ENCODE peak calls at places on chromosomes 4 and X, in nine cellular contexts. Z is psoas muscle, F is IMR-90, S is RWPE1, Y is suprapubic skin, K is endodermal cell, Q is cardiac muscle cell, W is left lung, R is SJCRH30. N is an unnamed sample.

GRCh38 chr4:155972098-155972497 is 18.4 kb upstream of the CTSO start:
- DNase-seq in K (peak), R (no peak), Y (no peak), F (peak), Z (no peak), Q (peak), W (no peak), S (no peak), N (no peak)

GRCh38 chr4:142358656-142359055 is 487.4 kb downstream of the INPP4B start:
- DNase-seq in Y (no peak), R (no peak), K (no peak), W (no peak), S (no peak), Q (no peak), F (no peak), Z (no peak), N (no peak)

GRCh38 chr4:5524451-5524850 is 183.9 kb downstream of the EVC2 start:
- DNase-seq in R (no peak), Z (no peak), Q (peak), F (no peak), K (no peak), Y (no peak), W (no peak), S (no peak), N (no peak)

GRCh38 chr4:16026155-16026761 is 57.6 kb downstream of the PROM1 start:
- DNase-seq in W (no peak), F (peak), Y (no peak), Q (peak), S (peak), K (no peak), Z (no peak), R (peak), N (no peak)

GRCh38 chrX:115719171-115719570 is 158.2 kb downstream of the PLS3 start:
- DNase-seq in Z (no peak), Q (no peak), K (no peak), S (no peak), Y (no peak), R (no peak), F (no peak), W (no peak), N (no peak)

GRCh38 chr4:31365006-31365690 is 645.0 kb downstream of the PCDH7 start:
- DNase-seq in Z (no peak), Y (no peak), Q (peak), W (no peak), S (no peak), K (no peak), F (no peak), R (no peak), N (no peak)

GRCh38 chr4:76714226-76714625 is 183.7 kb downstream of the SOWAHB start:
- DNase-seq in K (no peak), Q (no peak), Y (no peak), F (no peak), Z (no peak), W (no peak), R (no peak), S (no peak), N (no peak)

GRCh38 chrX:110276778-110277177 is 41.1 kb downstream of the AMMECR1 start:
- DNase-seq in W (no peak), Z (no peak), Q (no peak), K (no peak), Y (no peak), S (no peak), R (no peak), F (no peak), N (no peak)

GRCh38 chrX:3516051-3516541 is 169.6 kb upstream of the MXRA5 start:
- DNase-seq in Q (peak), S (no peak), R (no peak), F (peak), K (no peak), Z (no peak), W (no peak), Y (no peak), N (no peak)

GRCh38 chr4:141497627-141498026 is 138.8 kb upstream of the IL15 start:
- DNase-seq in F (no peak), Q (no peak), R (no peak), W (no peak), Y (no peak), S (no peak), Z (no peak), K (no peak), N (no peak)

GRCh38 chr4:17468638-17469221 is 43.2 kb downstream of the QDPR start:
- DNase-seq in K (peak), Z (no peak), Q (peak), S (no peak), W (no peak), F (peak), R (no peak), Y (no peak), N (no peak)

GRCh38 chrX:27438937-27439336 is 24.2 kb downstream of the PPP4R3C start:
- DNase-seq in Q (no peak), K (no peak), R (no peak), W (no peak), F (no peak), S (no peak), Z (no peak), Y (no peak), N (no peak)

GRCh38 chrX:12949927-12950656 is 24.8 kb upstream of the TMSB4X start:
- DNase-seq in F (peak), Z (peak), R (peak), W (peak), Y (peak), Q (peak), K (no peak), S (peak), N (peak)

GRCh38 chrX:7689791-7690412 is 153.1 kb upstream of the VCX start:
- DNase-seq in S (no peak), W (no peak), Q (no peak), Z (no peak), R (no peak), K (no peak), F (no peak), Y (no peak), N (no peak)

GRCh38 chr4:76977731-76978350 is 28.3 kb downstream of the SEPTIN11 start:
- DNase-seq in S (peak), Q (peak), F (peak), W (no peak), Y (no peak), R (no peak), K (no peak), Z (no peak), N (no peak)

GRCh38 chrX:119708936-119709335 is 16.0 kb upstream of the SEPTIN6 start:
- DNase-seq in F (peak), S (no peak), Q (peak), Z (no peak), R (no peak), K (no peak), W (no peak), Y (no peak), N (no peak)

GRCh38 chr4:48791313-48791712 is 11.2 kb upstream of the FRYL start:
- DNase-seq in K (no peak), W (no peak), Q (no peak), S (no peak), R (no peak), Z (no peak), F (no peak), Y (no peak), N (no peak)

GRCh38 chr4:121814756-121815155 is 8.9 kb downstream of the CCNA2 start:
- DNase-seq in Q (no peak), W (no peak), S (no peak), Z (no peak), K (no peak), Y (no peak), F (peak), R (no peak), N (no peak)

GRCh38 chr4:105666693-105667092 is 41.8 kb downstream of the INTS12 start:
- DNase-seq in Q (peak), Y (no peak), Z (no peak), S (peak), K (no peak), F (peak), W (no peak), R (no peak), N (no peak)

GRCh38 chrX:30657542-30658238 is 4.5 kb downstream of the GK start:
- DNase-seq in Z (no peak), F (peak), R (no peak), W (no peak), Y (no peak), Q (peak), K (no peak), S (no peak), N (no peak)

GRCh38 chr4:26088433-26088928 is 174.5 kb downstream of the SMIM20 start:
- DNase-seq in Q (peak), Y (no peak), S (peak), W (no peak), K (no peak), Z (peak), F (peak), R (peak), N (no peak)

GRCh38 chr4:22129454-22130075 is 181.0 kb upstream of the KCNIP4 start:
- DNase-seq in S (peak), Y (no peak), K (peak), R (peak), W (no peak), Z (no peak), F (peak), Q (peak), N (peak)

GRCh38 chr4:78528327-78528726 is 23.2 kb upstream of the ANXA3 start:
- DNase-seq in R (no peak), W (no peak), S (no peak), Q (no peak), Z (no peak), Y (no peak), F (peak), K (no peak), N (no peak)

GRCh38 chrX:154074199-154074598 is 23.3 kb downstream of the MECP2 start:
- DNase-seq in Q (peak), Z (no peak), S (peak), Y (no peak), F (peak), K (peak), R (no peak), W (no peak), N (no peak)

GRCh38 chrX:155086202-155086840 is 15.0 kb downstream of the BRCC3 start:
- DNase-seq in Q (peak), S (no peak), Z (peak), Y (no peak), W (no peak), F (peak), R (peak), K (peak), N (no peak)

GRCh38 chr4:108342325-108342986 is 173.7 kb upstream of the LEF1 start:
- DNase-seq in K (no peak), Y (no peak), S (no peak), R (no peak), F (no peak), W (no peak), Q (no peak), Z (no peak), N (no peak)

GRCh38 chrX:150664290-150664689 is 28.9 kb upstream of the MTMR1 start:
- DNase-seq in W (peak), F (no peak), S (no peak), Z (no peak), R (no peak), Q (no peak), Y (no peak), K (no peak), N (peak)

GRCh38 chrX:989959-990510 is 222.4 kb downstream of the CRLF2 start:
- DNase-seq in R (peak), Q (peak), K (peak), F (peak), W (peak), S (no peak), Y (peak), Z (peak), N (peak)
- H3K27ac ChIP-seq in R (no peak), Q (no peak), K (no peak), F (no peak), W (no peak), S (no peak), Y (no peak), Z (peak), N (no peak)

GRCh38 chr4:98421106-98421505 is 159.9 kb downstream of the RAP1GDS1 start:
- DNase-seq in K (no peak), W (no peak), R (no peak), Y (no peak), F (peak), S (no peak), Q (peak), Z (no peak), N (no peak)
- H3K27ac ChIP-seq in K (no peak), W (no peak), R (no peak), Y (no peak), F (no peak), S (no peak), Q (no peak), Z (no peak), N (no peak)

DNA sequence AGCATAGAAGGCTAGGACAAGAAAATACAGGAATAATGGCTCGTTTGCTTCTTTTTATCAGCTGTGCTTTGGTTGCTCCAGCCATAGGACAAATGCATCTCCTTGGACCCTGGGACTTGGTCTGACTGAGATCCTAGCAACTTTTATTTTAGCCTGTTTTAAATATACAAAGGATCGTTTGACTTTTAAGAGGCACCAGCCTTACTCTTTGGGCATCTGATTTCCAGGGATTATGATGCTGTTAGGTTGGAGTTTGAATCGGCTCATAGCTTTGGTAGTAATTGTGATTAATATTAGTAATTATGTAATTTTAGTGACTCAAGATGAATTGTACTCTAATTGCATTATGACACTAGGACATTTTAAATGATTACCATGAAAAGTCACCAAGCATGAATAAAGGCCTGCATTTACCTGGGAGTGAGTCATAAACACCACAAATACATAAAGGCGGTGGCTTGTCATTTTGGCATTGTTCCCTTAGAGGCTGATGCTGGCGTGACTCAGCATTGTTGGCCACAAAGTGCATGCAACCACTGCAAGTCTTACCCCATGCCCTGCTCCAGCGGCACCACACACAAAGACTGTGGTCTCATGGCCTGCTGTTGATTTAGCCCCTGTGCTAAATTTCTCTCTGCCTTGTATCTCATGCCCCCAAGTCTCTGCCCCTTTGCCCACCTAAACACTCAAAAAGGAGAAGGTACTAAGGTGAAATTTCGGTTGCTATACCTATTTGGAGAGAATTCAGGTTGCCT is 12.4 kb downstream of the GPAT3 start:
- DNase-seq in W (peak), Q (peak), S (peak), F (peak), R (peak), Y (peak), K (peak), Z (peak), N (no peak)
- H3K27ac ChIP-seq in W (peak), Q (no peak), S (peak), F (peak), R (peak), Y (no peak), K (no peak), Z (peak), N (no peak)

DNA sequence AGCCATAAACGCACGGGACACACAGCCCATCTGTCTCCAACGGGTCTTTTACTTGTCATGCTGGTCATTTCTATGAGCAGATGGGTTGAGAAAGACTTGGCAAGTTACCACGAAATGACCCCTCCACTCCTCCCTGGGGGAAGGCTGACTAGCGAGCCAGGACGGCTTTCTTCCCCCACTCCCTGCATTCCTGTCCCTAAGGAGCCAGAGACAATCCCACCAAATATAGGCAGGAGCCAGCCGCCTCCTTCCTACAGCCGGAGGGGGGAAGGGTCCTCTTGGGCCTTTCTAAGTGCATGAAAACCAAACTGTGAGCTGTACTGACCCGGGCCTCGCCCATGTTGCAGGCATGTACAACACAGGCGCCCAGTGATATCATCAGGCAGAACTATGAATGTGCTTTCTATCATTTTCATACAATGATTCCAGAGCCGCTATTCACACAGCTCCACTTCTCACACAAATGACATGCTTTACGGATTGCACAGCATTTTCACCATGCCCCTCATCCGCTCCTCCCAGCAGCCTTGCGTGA is 28.6 kb downstream of the AFAP1 start:
- DNase-seq in K (peak), Q (peak), Y (no peak), S (no peak), Z (peak), W (peak), F (peak), R (peak), N (no peak)
- H3K27ac ChIP-seq in K (peak), Q (peak), Y (peak), S (peak), Z (peak), W (peak), F (peak), R (peak), N (no peak)

GRCh38 chr4:88027611-88028608 is 20.5 kb downstream of the PKD2 start:
- DNase-seq in W (no peak), K (no peak), S (peak), R (peak), Q (peak), Y (no peak), Z (no peak), F (peak), N (no peak)
- H3K27ac ChIP-seq in W (no peak), K (no peak), S (no peak), R (peak), Q (no peak), Y (no peak), Z (peak), F (peak), N (no peak)

GRCh38 chr4:123343400-123344060 is 53.1 kb upstream of the SPRY1 start:
- DNase-seq in Z (no peak), F (no peak), Q (peak), W (no peak), K (no peak), S (no peak), R (no peak), Y (no peak), N (no peak)

GRCh38 chr4:123339507-123340380 is 56.9 kb upstream of the SPRY1 start:
- DNase-seq in F (no peak), Z (no peak), R (no peak), W (no peak), K (no peak), Q (no peak), Y (no peak), S (no peak), N (no peak)

GRCh38 chr4:123342498-123342897 is 54.1 kb upstream of the SPRY1 start:
- DNase-seq in W (no peak), Z (no peak), R (no peak), K (no peak), F (no peak), S (no peak), Y (no peak), Q (no peak), N (no peak)

GRCh38 chr4:123338715-123339114 is 57.9 kb upstream of the SPRY1 start:
- DNase-seq in K (no peak), S (no peak), Q (no peak), W (no peak), F (no peak), R (no peak), Z (no peak), Y (no peak), N (no peak)

GRCh38 chr4:123340381-123340701 is 56.3 kb upstream of the SPRY1 start:
- DNase-seq in K (no peak), Q (peak), W (no peak), Z (no peak), Y (no peak), R (no peak), F (peak), S (peak), N (no peak)
- H3K27ac ChIP-seq in K (no peak), Q (no peak), W (no peak), Z (peak), Y (no peak), R (no peak), F (peak), S (peak), N (no peak)

GRCh38 chr4:152937535-152938236 is 1.6 kb downstream of the FHDC1 start:
- DNase-seq in K (peak), W (peak), Z (peak), S (peak), Y (no peak), F (peak), R (peak), Q (peak), N (peak)
- H3K27ac ChIP-seq in K (no peak), W (peak), Z (no peak), S (no peak), Y (peak), F (no peak), R (no peak), Q (no peak), N (no peak)